ENCODE peak calls at places on chromosomes 1 and 21, in five cellular contexts. A is CD8-positive, alpha-beta T cell; G is sigmoid colon; I is gastrocnemius medialis; C is cardiac fibroblast. F is an unnamed sample.

GRCh38 chr1:207027221-207027777 is 5.3 kb downstream of the C1orf116 start:
- DNase-seq in I (no peak), G (no peak), A (no peak), C (no peak), F (peak; percentile 86)

GRCh38 chr1:24294757-24295371 is 24.3 kb upstream of the GRHL3 start:
- DNase-seq in A (no peak), I (peak; percentile 28), C (peak; percentile 94), G (peak; percentile 93), F (peak; percentile 84)

GRCh38 chr1:43238104-43238503 is 31.7 kb upstream of the TMEM125 start:
- DNase-seq in A (no peak), G (no peak), I (no peak), C (peak; percentile 81), F (peak; percentile 46)

GRCh38 chr1:154812911-154813816 is 56.9 kb downstream of the KCNN3 start:
- DNase-seq in C (peak; percentile 21), I (no peak), G (no peak), A (no peak), F (no peak)

GRCh38 chr1:33338495-33339211 is 17.8 kb upstream of the A3GALT2 start:
- DNase-seq in I (peak; percentile 90), A (no peak), C (peak; percentile 94), G (peak; percentile 89), F (peak; percentile 88)

GRCh38 chr21:44930543-44930981 is 9.3 kb upstream of the SLX9 start:
- DNase-seq in A (peak; percentile 51), G (no peak), I (no peak), C (no peak), F (no peak)

GRCh38 chr1:52636701-52637695 is 4.0 kb downstream of the SHISAL2A start:
- DNase-seq in A (peak; percentile 44), C (no peak), G (no peak), I (no peak), F (peak; percentile 67)

GRCh38 chr1:165290143-165290542 is 66.4 kb downstream of the LMX1A start:
- DNase-seq in G (no peak), C (peak; percentile 31), I (no peak), A (no peak), F (peak; percentile 15)

GRCh38 chr1:2402420-2402819 is 9.9 kb downstream of the PEX10 start:
- DNase-seq in C (no peak), I (no peak), G (no peak), A (no peak), F (no peak)

GRCh38 chr1:31577515-31578191 is 1.3 kb downstream of the TINAGL1 start:
- DNase-seq in C (peak; percentile 72), I (no peak), G (peak; percentile 78), A (no peak), F (no peak)

GRCh38 chr1:93607814-93608187 is 73.8 kb downstream of the BCAR3 start:
- DNase-seq in G (no peak), A (no peak), C (no peak), I (no peak), F (no peak)

GRCh38 chr1:172507741-172508140 is 25.2 kb upstream of the SUCO start:
- DNase-seq in G (no peak), I (no peak), C (no peak), A (no peak), F (no peak)

GRCh38 chr1:172514108-172514507 is 18.8 kb upstream of the SUCO start:
- DNase-seq in I (no peak), C (no peak), G (no peak), A (no peak), F (no peak)

GRCh38 chr1:172513480-172513879 is 19.5 kb upstream of the SUCO start:
- DNase-seq in G (no peak), C (no peak), I (no peak), A (no peak), F (no peak)

GRCh38 chr1:172515927-172516326 is 17.0 kb upstream of the SUCO start:
- DNase-seq in A (no peak), I (no peak), G (no peak), C (no peak), F (no peak)

DNA sequence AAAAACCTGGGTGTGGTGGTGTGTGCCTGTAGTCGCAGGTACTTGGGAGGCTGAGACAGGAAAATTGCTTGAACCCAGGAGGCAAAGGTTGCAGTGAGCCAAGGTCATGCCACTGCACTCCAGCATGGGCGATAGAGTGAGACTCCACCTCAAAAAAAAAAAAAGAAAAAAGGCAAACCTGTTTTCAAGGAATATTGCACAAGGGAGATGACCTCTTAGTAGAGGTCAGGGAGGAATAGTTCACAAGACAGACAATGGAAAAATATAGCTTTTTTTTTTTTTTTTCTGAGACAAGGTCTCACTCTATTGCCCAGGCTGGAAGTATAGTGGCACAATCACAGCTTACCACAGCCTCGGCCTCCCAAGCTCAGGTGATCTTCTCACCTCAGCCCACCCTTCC is 22.5 kb upstream of the SUCO start:
- DNase-seq in C (no peak), I (no peak), G (no peak), A (no peak), F (no peak)
- H3K4me3 ChIP-seq in C (no peak overlapping the region), I (no peak overlapping the region), G (no peak overlapping the region), A (no peak overlapping the region), F (no peak overlapping the region)

GRCh38 chr1:155938220-155938627 is 3.2 kb upstream of the RXFP4 start:
- DNase-seq in I (no peak), C (peak; percentile 80), A (no peak), G (no peak), F (peak; percentile 32)
- TF ChIP-seq CTCF in I (peak; percentile 55), C (peak; percentile 65), A (peak; percentile 51), G (peak; percentile 25), F (no peak)

GRCh38 chr1:18641005-18641941 is 10.6 kb downstream of the PAX7 start:
- DNase-seq in G (no peak), C (no peak), A (no peak), I (no peak), F (no peak)
- H3K4me3 ChIP-seq in G (no peak overlapping the region), C (no peak overlapping the region), A (no peak overlapping the region), I (peak overlapping the region; percentile 15), F (no peak overlapping the region)

DNA sequence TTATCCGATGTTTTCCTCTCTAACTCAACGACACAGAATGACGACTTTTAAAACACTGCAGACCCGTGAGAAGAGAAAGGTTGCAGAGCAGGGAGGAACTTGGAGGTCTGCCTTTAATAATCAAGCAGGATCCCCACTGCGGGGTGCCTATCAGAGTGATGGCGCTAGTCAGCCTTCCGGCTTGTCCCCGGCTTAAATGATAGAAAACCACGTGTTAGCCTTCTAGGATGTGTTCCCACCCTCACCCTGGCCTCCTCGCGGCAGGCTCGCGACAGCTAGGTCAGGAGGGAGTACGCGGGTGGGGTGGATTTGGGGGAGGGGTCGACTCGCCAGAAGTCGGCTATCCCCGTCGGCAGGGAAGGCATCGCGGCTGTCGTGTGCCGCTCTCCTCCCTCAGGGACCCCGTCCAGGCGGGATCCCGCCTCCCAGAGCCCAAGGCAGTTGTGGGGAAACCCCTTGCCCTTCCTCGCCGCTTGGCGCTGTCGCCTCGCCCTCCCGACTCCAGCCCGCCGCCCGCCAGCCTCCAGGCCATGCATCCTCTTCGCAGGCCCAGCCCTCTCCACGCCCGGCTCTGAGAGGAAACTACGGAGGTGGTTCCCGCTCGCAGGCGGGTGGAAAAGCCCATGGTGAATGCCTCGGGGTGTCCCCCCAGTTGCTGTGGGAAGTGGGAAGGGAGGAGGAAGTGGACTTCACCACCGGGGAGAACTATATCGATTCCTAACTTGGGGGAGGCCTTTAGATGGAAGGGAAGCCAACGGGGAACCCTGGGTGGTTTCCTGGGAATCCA is 1.1 kb upstream of the SMG7 start:
- DNase-seq in G (peak; percentile 86), I (peak; percentile 32), C (peak; percentile 84), A (peak; percentile 29), F (peak; percentile 93)
- TF ChIP-seq CTCF in G (peak; percentile 4), I (no peak), C (peak; percentile 7), A (no peak), F (no peak)

DNA sequence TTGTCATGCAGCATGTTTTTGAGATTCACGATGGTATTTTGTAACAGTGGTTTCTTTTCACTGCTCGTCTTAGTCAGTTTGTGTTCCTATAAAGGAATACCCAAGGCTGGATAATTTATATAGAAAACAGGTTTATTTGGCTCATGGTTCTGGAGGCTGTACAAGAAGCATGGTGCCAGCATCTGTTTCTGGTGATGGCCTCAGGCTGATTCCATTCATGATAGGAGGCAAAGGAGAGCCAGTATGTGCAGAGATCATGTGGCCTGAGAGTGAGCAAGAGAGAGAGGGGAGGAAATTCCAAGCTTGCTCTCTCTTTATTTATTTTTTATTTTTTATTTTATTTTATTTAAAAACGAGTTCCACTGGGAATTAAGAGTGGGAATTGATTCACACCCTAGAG is 2.0 kb upstream of the C21orf91 start:
- DNase-seq in A (no peak), C (no peak), G (no peak), I (no peak), F (no peak)
- H3K4me3 ChIP-seq in A (no peak overlapping the region), C (no peak overlapping the region), G (no peak overlapping the region), I (no peak overlapping the region), F (no peak overlapping the region)

GRCh38 chr1:8004803-8005573 is 21.1 kb downstream of the ERRFI1 start:
- DNase-seq in I (peak; percentile 98), C (peak; percentile 99), G (peak; percentile 98), A (no peak), F (peak; percentile 98)
- TF ChIP-seq CTCF in I (peak; percentile 29), C (no peak), G (no peak), A (no peak), F (no peak)

GRCh38 chr1:6783221-6783620 is 2.0 kb upstream of the CAMTA1 start:
- DNase-seq in I (no peak), G (no peak), A (no peak), C (no peak), F (no peak)
- H3K4me3 ChIP-seq in I (peak overlapping the region; percentile 96), G (no peak overlapping the region), A (no peak overlapping the region), C (no peak overlapping the region), F (no peak overlapping the region)

GRCh38 chr1:21510113-21510493 is 880 bp downstream of the ALPL start:
- DNase-seq in G (no peak), C (no peak), A (no peak), I (no peak), F (no peak)

GRCh38 chr1:21511579-21512522 is 2.6 kb downstream of the ALPL start:
- DNase-seq in G (peak; percentile 72), C (peak; percentile 97), A (no peak), I (no peak), F (peak; percentile 92)

GRCh38 chr1:21508580-21509350 is 458 bp upstream of the ALPL start:
- DNase-seq in G (no peak), C (peak; percentile 55), I (no peak), A (peak; percentile 23), F (no peak)

GRCh38 chr1:21509351-21510112 is at the start of gene ALPL:
- DNase-seq in G (no peak), A (no peak), C (no peak), I (no peak), F (no peak)

GRCh38 chr1:21510885-21511578 is 1.8 kb downstream of the ALPL start:
- DNase-seq in C (peak; percentile 48), G (no peak), A (no peak), I (no peak), F (no peak)
- TF ChIP-seq CTCF in C (no peak), G (no peak), A (no peak), I (no peak), F (no peak)

DNA sequence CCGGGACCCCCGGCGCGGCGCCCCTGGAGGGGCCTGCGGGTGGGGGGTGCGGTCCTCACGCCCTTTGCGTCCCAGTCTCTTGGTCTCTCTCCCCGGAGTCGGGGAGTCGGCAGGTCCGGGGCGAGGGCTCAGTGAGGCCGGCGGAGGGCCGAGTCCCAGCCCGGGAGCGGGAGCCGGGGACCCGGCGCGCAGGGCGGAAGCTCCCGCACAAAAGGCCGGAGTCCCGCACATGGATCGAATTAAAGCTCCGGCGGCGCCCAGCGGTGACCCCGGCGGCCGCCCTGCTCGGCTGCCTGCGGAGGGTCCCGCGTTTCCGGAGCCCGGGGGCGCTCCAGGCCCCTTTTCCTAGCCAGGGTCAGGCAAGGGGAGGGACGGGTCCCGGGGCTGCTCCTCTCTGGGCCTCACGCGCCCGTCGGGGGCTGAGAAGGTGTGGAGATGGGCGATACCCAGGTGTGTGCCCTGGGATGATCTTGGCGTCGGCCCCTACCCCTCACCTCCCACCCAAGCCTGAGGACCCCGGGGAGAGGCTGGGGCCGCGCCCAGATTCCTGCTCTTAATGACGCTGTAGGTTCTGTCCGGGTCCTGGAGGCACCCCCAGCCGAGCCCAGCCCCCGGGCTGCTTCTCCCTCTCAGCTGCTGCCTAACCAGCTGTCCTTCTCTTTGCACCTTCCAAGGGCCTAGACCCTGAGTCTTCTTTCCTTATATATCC is 512 bp downstream of the FBLIM1 start:
- DNase-seq in I (no peak), A (no peak), C (peak; percentile 42), G (no peak), F (peak; percentile 86)
- H3K4me3 ChIP-seq in I (peak overlapping the region; percentile 58), A (peak overlapping the region; percentile 19), C (peak overlapping the region; percentile 88), G (peak overlapping the region; percentile 79), F (peak overlapping the region; percentile 41)

F was measured in lower leg skin.